ENCODE peak calls at places on chromosomes 16 and 17, in eight cellular contexts. J, Z, I, T, N, V, K and R are unnamed samples.
A peak's percentile ranks its signal among the peaks of the same experiment; 100 is the strongest.

GRCh38 chr16:64417711-64418227 is 704.1 kb downstream of the CDH11 start:
- DNase-seq in J (peak; percentile 83), Z (no peak), I (no peak), T (no peak), N (peak; percentile 84), V (no peak), K (no peak), R (no peak)

GRCh38 chr16:68528686-68529379 is 10.3 kb upstream of the ZFP90 start:
- DNase-seq in J (no peak), Z (peak; percentile 72), I (peak; percentile 85), T (peak; percentile 93), N (peak; percentile 81), V (peak; percentile 88), K (peak; percentile 10), R (peak; percentile 66)

GRCh38 chr16:84532855-84533486 is 28.5 kb upstream of the MEAK7 start:
- DNase-seq in J (no peak), Z (no peak), I (no peak), T (no peak), N (no peak), V (no peak), K (no peak), R (no peak)

GRCh38 chr16:81469710-81470481 is 25.3 kb downstream of the CMIP start:
- DNase-seq in J (no peak), Z (no peak), I (no peak), T (no peak), N (no peak), V (no peak), K (no peak), R (no peak)

GRCh38 chr16:25419123-25419522 is 161.5 kb upstream of the ZKSCAN2 start:
- DNase-seq in J (no peak), Z (no peak), I (no peak), T (no peak), N (no peak), V (no peak), K (no peak), R (no peak)

GRCh38 chr17:57943140-57943539 is 12.1 kb downstream of the CUEDC1 start:
- DNase-seq in J (peak; percentile 54), Z (no peak), I (no peak), T (no peak), N (no peak), V (no peak), K (no peak), R (no peak)

GRCh38 chr16:22427556-22427955 is 53.1 kb upstream of the CDR2 start:
- DNase-seq in J (no peak), Z (no peak), I (no peak), T (no peak), N (no peak), V (no peak), K (no peak), R (no peak)

GRCh38 chr17:81512984-81513668 is 527 bp upstream of the ACTG1 start:
- DNase-seq in J (no peak), Z (peak; percentile 51), I (peak; percentile 44), T (peak; percentile 90), N (peak; percentile 63), V (peak; percentile 81), K (no peak), R (peak; percentile 69)

GRCh38 chr17:67245694-67246397 is 850 bp upstream of the HELZ start:
- DNase-seq in J (no peak), Z (peak; percentile 15), I (peak; percentile 40), T (peak; percentile 90), N (no peak), V (peak; percentile 58), K (no peak), R (peak; percentile 36)

GRCh38 chr16:85607331-85607765 is 5.8 kb upstream of the GSE1 start:
- DNase-seq in J (no peak), Z (no peak), I (no peak), T (peak; percentile 92), N (no peak), V (no peak), K (no peak), R (no peak)

GRCh38 chr17:64773836-64774761 is 112.0 kb upstream of the SMURF2 start:
- DNase-seq in J (peak; percentile 20), Z (no peak), I (no peak), T (peak; percentile 97), N (peak; percentile 60), V (no peak), K (no peak), R (no peak)

GRCh38 chr17:35973333-35974260 is 7.7 kb downstream of the CCL16 start:
- DNase-seq in J (no peak), Z (no peak), I (no peak), T (no peak), N (peak; percentile 3), V (no peak), K (no peak), R (no peak)

GRCh38 chr17:68195667-68196393 is 52.0 kb upstream of the AMZ2 start:
- DNase-seq in J (no peak), Z (no peak), I (no peak), T (peak; percentile 78), N (no peak), V (no peak), K (no peak), R (no peak)

GRCh38 chr17:76370261-76370993 is 14.0 kb upstream of the SPHK1 start:
- DNase-seq in J (peak; percentile 92), Z (no peak), I (no peak), T (no peak), N (peak; percentile 92), V (no peak), K (no peak), R (no peak)

GRCh38 chr17:22512506-22512905 is 820.2 kb downstream of the KCNJ18 start:
- DNase-seq in J (no peak), Z (no peak), I (no peak), T (no peak), N (no peak), V (no peak), K (no peak), R (no peak)

GRCh38 chr16:78648517-78648916 is 549.1 kb downstream of the WWOX start:
- DNase-seq in J (no peak), Z (no peak), I (no peak), T (no peak), N (peak; percentile 48), V (no peak), K (no peak), R (no peak)

GRCh38 chr16:67967956-67968439 is 439 bp downstream of the SLC12A4 start:
- DNase-seq in J (no peak), Z (no peak), I (peak; percentile 18), T (no peak), N (no peak), V (peak; percentile 56), K (no peak), R (peak; percentile 28)

GRCh38 chr16:11781773-11782172 is 15.3 kb downstream of the ZC3H7A start:
- DNase-seq in J (no peak), Z (no peak), I (no peak), T (no peak), N (no peak), V (no peak), K (no peak), R (no peak)

GRCh38 chr16:87310610-87311009 is 6.6 kb downstream of the C16orf95 start:
- DNase-seq in J (no peak), Z (no peak), I (no peak), T (peak; percentile 28), N (no peak), V (no peak), K (no peak), R (no peak)